ENCODE peak calls at places on chromosomes 7 and 10, in ten cellular contexts. Y, D, P, R, Q, M, I, N, E and V are unnamed samples.

GRCh38 chr7:43758861-43759683 is 592 bp downstream of the BLVRA start:
- DNase-seq in Y (peak), D (no peak), P (peak), R (peak), Q (peak), M (peak), I (no peak), N (peak), E (peak), V (peak)

GRCh38 chr10:26217396-26218105 is 977 bp downstream of the GAD2 start:
- DNase-seq in Y (peak), D (no peak), P (no peak), R (no peak), Q (no peak), M (no peak), I (no peak), N (peak), E (no peak), V (no peak)

GRCh38 chr10:29120216-29120615 is 168.7 kb upstream of the LYZL1 start:
- DNase-seq in Y (no peak), D (peak), P (no peak), R (no peak), Q (no peak), M (peak), I (no peak), N (no peak), E (no peak), V (no peak)

GRCh38 chr7:1325246-1325645 is 92.6 kb downstream of the UNCX start:
- DNase-seq in Y (no peak), D (no peak), P (peak), R (no peak), Q (no peak), M (no peak), I (no peak), N (no peak), E (no peak), V (no peak)

GRCh38 chr7:113521468-113521867 is 397.3 kb downstream of the PPP1R3A start:
- DNase-seq in Y (no peak), D (no peak), P (no peak), R (no peak), Q (no peak), M (peak), I (no peak), N (no peak), E (no peak), V (no peak)

GRCh38 chr10:21757601-21757901 is 223.5 kb downstream of the MLLT10 start:
- DNase-seq in Y (peak), D (no peak), P (no peak), R (no peak), Q (no peak), M (peak), I (no peak), N (no peak), E (no peak), V (no peak)

GRCh38 chr7:300546-301290 is 10.7 kb downstream of the FOXL3 start:
- DNase-seq in Y (no peak), D (no peak), P (peak), R (no peak), Q (no peak), M (no peak), I (no peak), N (no peak), E (no peak), V (peak)

GRCh38 chr7:95687759-95688343 is 84.5 kb upstream of the DYNC1I1 start:
- DNase-seq in Y (no peak), D (no peak), P (no peak), R (no peak), Q (no peak), M (peak), I (peak), N (no peak), E (no peak), V (no peak)

GRCh38 chr7:19119901-19120486 is 2.6 kb upstream of the TWIST1 start:
- DNase-seq in Y (no peak), D (no peak), P (no peak), R (no peak), Q (no peak), M (no peak), I (no peak), N (no peak), E (no peak), V (no peak)

GRCh38 chr10:71244638-71245419 is 32.5 kb downstream of the UNC5B start:
- DNase-seq in Y (peak), D (peak), P (no peak), R (peak), Q (peak), M (peak), I (peak), N (peak), E (no peak), V (peak)

GRCh38 chr7:151238190-151238810 is 6.0 kb downstream of the CHPF2 start:
- DNase-seq in Y (peak), D (no peak), P (peak), R (no peak), Q (no peak), M (no peak), I (no peak), N (no peak), E (no peak), V (no peak)

GRCh38 chr10:34281661-34282060 is 533.4 kb downstream of the PARD3 start:
- DNase-seq in Y (no peak), D (no peak), P (no peak), R (no peak), Q (no peak), M (no peak), I (no peak), N (no peak), E (no peak), V (no peak)

GRCh38 chr7:82985144-82985802 is 177.4 kb downstream of the PCLO start:
- DNase-seq in Y (peak), D (no peak), P (no peak), R (no peak), Q (no peak), M (no peak), I (no peak), N (no peak), E (no peak), V (no peak)

GRCh38 chr7:130303127-130303526 is 10.2 kb downstream of the CPA4 start:
- DNase-seq in Y (no peak), D (no peak), P (no peak), R (no peak), Q (no peak), M (no peak), I (no peak), N (no peak), E (no peak), V (no peak)

GRCh38 chr7:100127866-100128601 is 1.3 kb downstream of the MBLAC1 start:
- DNase-seq in Y (peak), D (no peak), P (no peak), R (peak), Q (peak), M (no peak), I (peak), N (no peak), E (no peak), V (no peak)

GRCh38 chr7:82441916-82442478 is 1.6 kb downstream of the CACNA2D1 start:
- DNase-seq in Y (peak), D (no peak), P (no peak), R (no peak), Q (no peak), M (peak), I (no peak), N (no peak), E (no peak), V (no peak)

GRCh38 chr7:91947948-91948347 is 7.3 kb downstream of the AKAP9 start:
- DNase-seq in Y (no peak), D (no peak), P (no peak), R (no peak), Q (no peak), M (no peak), I (no peak), N (no peak), E (no peak), V (no peak)

GRCh38 chr10:90779573-90779972 is 78.3 kb downstream of the HTR7 start:
- DNase-seq in Y (no peak), D (no peak), P (no peak), R (no peak), Q (no peak), M (peak), I (no peak), N (no peak), E (no peak), V (no peak)
- TF ChIP-seq CTCF in Y (peak), D (peak), P (no peak), R (no peak), Q (no peak), M (peak), I (peak), N (no peak), E (no peak), V (no peak)

DNA sequence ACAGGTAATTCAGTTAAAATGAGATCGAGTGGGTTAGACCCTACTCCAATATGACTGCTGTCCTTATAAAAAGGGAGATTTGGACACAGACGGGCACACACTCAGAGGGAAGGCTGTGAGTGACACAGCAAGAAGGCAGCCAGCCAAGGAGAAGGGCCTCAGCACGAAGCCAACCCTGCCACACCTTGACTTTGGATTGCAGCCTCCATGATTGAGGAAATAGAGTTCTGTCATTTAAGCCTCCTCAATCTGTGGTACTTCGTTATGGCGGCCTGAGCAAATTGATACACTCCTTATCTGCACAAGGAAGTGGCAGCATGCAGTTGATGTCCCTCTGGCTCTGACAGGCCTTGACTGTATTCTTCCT is 43.8 kb downstream of the SH2D4B start:
- DNase-seq in Y (no peak), D (no peak), P (no peak), R (no peak), Q (no peak), M (no peak), I (no peak), N (no peak), E (no peak), V (no peak)
- H3K27ac ChIP-seq in Y (no peak), D (no peak), P (no peak), R (no peak), Q (no peak), M (no peak), I (no peak), N (no peak), E (no peak), V (no peak)

GRCh38 chr7:30912986-30913671 is 1.5 kb downstream of the AQP1 start:
- DNase-seq in Y (peak), D (no peak), P (no peak), R (no peak), Q (no peak), M (no peak), I (no peak), N (peak), E (no peak), V (no peak)
- H3K4me3 ChIP-seq in Y (peak), D (no peak), P (no peak), R (peak), Q (peak), M (no peak), I (no peak), N (peak), E (no peak), V (peak)

GRCh38 chr10:84214612-84215235 is 10.6 kb downstream of the LRIT2 start:
- DNase-seq in Y (peak), D (no peak), P (no peak), R (no peak), Q (no peak), M (no peak), I (peak), N (no peak), E (no peak), V (no peak)
- TF ChIP-seq CTCF in Y (peak), D (peak), P (no peak), R (no peak), Q (no peak), M (no peak), I (no peak), N (no peak), E (peak), V (no peak)

DNA sequence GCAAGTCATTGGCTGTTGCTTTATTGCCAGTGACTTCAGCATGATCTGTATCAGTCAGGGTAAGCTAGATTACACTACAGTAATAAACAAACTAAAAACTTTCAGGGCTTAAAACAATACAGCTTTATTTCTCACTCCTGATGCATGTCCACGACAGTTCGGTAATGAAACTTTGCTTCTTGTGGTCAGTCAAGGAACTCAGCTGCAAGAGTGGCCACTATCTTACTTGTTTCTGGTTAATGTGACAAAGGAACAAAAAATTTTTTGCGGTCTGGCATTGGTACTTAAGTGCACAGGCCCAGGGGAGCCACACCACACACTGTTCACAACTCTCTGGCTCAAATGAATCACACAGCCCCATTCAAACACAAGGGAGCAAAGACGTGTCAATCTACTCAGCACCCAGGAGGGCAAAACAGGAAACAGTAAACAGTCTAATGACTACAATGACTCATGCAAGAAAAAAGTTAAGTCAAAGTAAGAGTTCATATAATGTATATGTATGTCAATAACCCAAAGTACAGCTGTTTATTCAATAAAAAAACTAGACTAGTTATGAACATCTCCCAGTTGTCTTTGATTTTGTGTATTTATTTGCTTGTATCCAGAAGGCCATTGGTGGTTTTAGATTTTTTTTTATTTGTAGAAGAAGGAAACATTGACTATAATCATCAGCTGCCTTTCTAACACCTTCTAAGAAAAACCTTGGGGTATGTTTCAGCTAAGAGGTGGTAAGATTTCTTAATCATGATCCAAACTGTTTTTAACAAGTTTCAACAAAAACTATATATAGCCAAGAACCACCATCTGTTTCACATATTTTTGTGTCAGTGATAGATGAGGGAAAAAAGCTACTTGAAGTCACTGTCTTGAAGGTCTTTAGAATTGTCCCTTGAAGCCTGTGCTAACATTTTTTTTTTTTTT is 134.4 kb upstream of the FAM3C start:
- DNase-seq in Y (no peak), D (no peak), P (no peak), R (no peak), Q (no peak), M (peak), I (no peak), N (no peak), E (peak), V (no peak)
- H3K27ac ChIP-seq in Y (peak), D (no peak), P (no peak), R (no peak), Q (no peak), M (no peak), I (no peak), N (no peak), E (no peak), V (no peak)

GRCh38 chr10:114631678-114632417 is 26.2 kb downstream of the ABLIM1 start:
- DNase-seq in Y (peak), D (no peak), P (peak), R (peak), Q (no peak), M (no peak), I (peak), N (peak), E (peak), V (no peak)

GRCh38 chr10:114629083-114629823 is 28.8 kb downstream of the ABLIM1 start:
- DNase-seq in Y (no peak), D (no peak), P (no peak), R (no peak), Q (no peak), M (no peak), I (no peak), N (no peak), E (no peak), V (no peak)

GRCh38 chr10:114632869-114633715 is 25.0 kb downstream of the ABLIM1 start:
- DNase-seq in Y (peak), D (peak), P (no peak), R (no peak), Q (no peak), M (peak), I (peak), N (no peak), E (no peak), V (peak)

GRCh38 chr10:114629824-114630430 is 28.1 kb downstream of the ABLIM1 start:
- DNase-seq in Y (no peak), D (no peak), P (no peak), R (no peak), Q (no peak), M (no peak), I (no peak), N (no peak), E (no peak), V (no peak)

DNA sequence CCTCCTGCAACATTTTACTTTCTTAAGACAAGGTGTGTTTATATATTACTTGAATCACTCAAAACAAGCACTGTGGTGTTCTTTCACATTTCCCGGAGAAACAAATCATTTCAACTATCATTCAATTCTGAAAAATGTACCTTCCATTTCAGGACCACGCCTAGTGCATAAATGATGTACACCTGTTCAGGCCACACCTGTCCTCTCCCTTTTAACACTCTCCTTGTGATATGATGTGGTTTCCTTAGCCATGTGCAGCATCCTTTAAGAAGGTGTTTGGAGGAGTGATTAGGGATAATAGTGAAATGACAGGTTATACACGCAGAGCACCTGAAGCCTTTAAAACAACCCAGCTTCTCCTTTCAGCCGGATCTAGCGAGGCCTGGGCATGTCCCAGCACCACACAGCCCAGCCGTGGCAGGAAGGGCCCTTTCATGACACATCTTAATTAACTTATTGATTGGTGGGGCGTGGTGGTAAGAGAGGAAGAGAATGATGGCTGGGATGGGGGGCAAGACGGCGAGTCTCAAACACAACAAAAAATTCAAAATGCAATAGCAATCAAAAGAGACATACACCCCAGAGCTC is 26.9 kb downstream of the ABLIM1 start:
- DNase-seq in Y (peak), D (no peak), P (no peak), R (no peak), Q (no peak), M (no peak), I (no peak), N (no peak), E (no peak), V (no peak)
- H3K4me3 ChIP-seq in Y (peak), D (peak), P (peak), R (peak), Q (peak), M (peak), I (peak), N (peak), E (peak), V (peak)

GRCh38 chr7:56030340-56030739 is 20.9 kb downstream of the PSPH start:
- DNase-seq in Y (no peak), D (no peak), P (peak), R (no peak), Q (no peak), M (no peak), I (no peak), N (no peak), E (no peak), V (no peak)

GRCh38 chr7:56028942-56029630 is 22.2 kb downstream of the PSPH start:
- DNase-seq in Y (no peak), D (peak), P (no peak), R (no peak), Q (no peak), M (peak), I (no peak), N (no peak), E (no peak), V (no peak)

DNA sequence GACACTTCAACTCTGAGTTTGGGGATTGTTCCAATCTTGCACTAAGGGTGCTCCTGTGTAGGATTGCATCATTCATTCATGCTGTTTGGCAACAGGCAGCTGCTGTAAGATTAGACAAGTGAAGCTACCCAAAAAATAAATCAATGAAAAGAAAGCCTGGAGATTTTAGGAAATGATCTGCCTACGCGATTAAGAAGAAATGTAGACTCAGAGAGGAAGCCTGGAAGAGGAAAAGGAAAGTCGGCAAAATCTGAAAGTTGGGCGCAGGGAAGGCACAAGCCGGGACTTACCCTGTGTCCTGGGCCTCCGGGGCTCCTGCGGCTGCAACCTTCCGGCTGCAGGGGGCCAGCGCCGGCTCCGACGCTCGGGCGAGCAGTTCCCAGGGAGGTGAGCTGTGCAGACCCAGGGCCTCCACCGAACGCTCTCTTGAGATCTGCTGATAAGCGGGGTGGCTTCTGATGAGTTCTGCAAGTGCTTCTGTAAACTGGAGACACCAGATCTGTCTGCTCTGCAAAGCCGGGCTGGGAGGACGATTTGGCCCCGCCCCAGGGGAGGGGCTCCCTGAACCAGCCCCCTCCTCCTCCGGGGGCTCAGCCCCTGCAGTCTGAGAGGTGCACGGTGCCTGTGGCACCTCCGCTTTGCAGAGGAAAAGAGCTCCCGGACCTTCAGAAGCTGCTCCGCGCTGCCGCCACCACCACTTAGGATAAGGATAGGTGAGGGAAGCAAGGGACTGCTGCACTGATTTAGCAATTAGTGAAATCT is 17.4 kb downstream of the PSPH start:
- DNase-seq in Y (peak), D (no peak), P (peak), R (peak), Q (peak), M (peak), I (peak), N (peak), E (peak), V (peak)
- TF ChIP-seq CTCF in Y (peak), D (peak), P (peak), R (peak), Q (peak), M (peak), I (peak), N (peak), E (no peak), V (no peak)

GRCh38 chr7:16840094-16840493 is 35.3 kb upstream of the AGR2 start:
- DNase-seq in Y (no peak), D (no peak), P (no peak), R (no peak), Q (no peak), M (no peak), I (no peak), N (no peak), E (no peak), V (no peak)
- H3K27ac ChIP-seq in Y (no peak), D (no peak), P (no peak), R (no peak), Q (no peak), M (no peak), I (no peak), N (no peak), E (no peak), V (no peak)